ENCODE peak calls at places on chromosomes 1 and 21, in four cellular contexts. One of them, this sample, is unnamed. For H4K20me1, the result is how much of the 10 kb centered on the place peaks cover.

GRCh38 chr1:209037064-209037463 is 546.5 kb upstream of the CAMK1G start:
- DNase-seq in K562: no peak
- DNase-seq in GM12878: no peak
- DNase-seq in IMR-90: no peak
- DNase-seq in this sample: no peak

GRCh38 chr21:33848252-33848953 is 67.2 kb downstream of the ATP5PO start:
- DNase-seq in K562: no peak
- DNase-seq in GM12878: no peak
- DNase-seq in IMR-90: no peak
- DNase-seq in this sample: no peak

GRCh38 chr1:117237701-117238413 is 27.1 kb upstream of the VTCN1 start:
- DNase-seq in K562: no peak
- DNase-seq in GM12878: no peak
- DNase-seq in IMR-90: no peak
- DNase-seq in this sample: no peak

GRCh38 chr1:231826566-231826965 is 200.0 kb downstream of the DISC1 start:
- DNase-seq in K562: no peak
- DNase-seq in GM12878: no peak
- DNase-seq in IMR-90: no peak
- DNase-seq in this sample: peak

GRCh38 chr1:74673351-74674111 is at the start of gene ERICH3:
- DNase-seq in K562: no peak
- DNase-seq in GM12878: no peak
- DNase-seq in IMR-90: no peak
- DNase-seq in this sample: no peak

GRCh38 chr1:198387587-198387986 is 152.9 kb downstream of the ATP6V1G3 start:
- DNase-seq in K562: no peak
- DNase-seq in GM12878: no peak
- DNase-seq in IMR-90: peak
- DNase-seq in this sample: no peak

GRCh38 chr1:165424454-165425283 is 20.3 kb downstream of the RXRG start:
- DNase-seq in K562: no peak
- DNase-seq in GM12878: no peak
- DNase-seq in IMR-90: no peak
- DNase-seq in this sample: no peak

GRCh38 chr1:114545796-114546195 is 34.8 kb upstream of the TRIM33 start:
- DNase-seq in K562: no peak
- DNase-seq in GM12878: no peak
- DNase-seq in IMR-90: no peak
- DNase-seq in this sample: no peak

GRCh38 chr1:110166861-110167260 is 16.6 kb downstream of the SLC6A17 start:
- DNase-seq in K562: no peak
- DNase-seq in GM12878: no peak
- DNase-seq in IMR-90: no peak
- DNase-seq in this sample: no peak

GRCh38 chr1:24415910-24416665 is 486 bp downstream of the NIPAL3 start:
- DNase-seq in K562: peak
- DNase-seq in GM12878: no peak
- DNase-seq in IMR-90: peak
- DNase-seq in this sample: no peak

GRCh38 chr21:30838536-30838935 is 9.0 kb upstream of the KRTAP7-1 start:
- DNase-seq in K562: no peak
- DNase-seq in GM12878: no peak
- DNase-seq in IMR-90: no peak
- DNase-seq in this sample: no peak

GRCh38 chr1:19990703-19991102 is 11.3 kb upstream of the PLA2G2A start:
- DNase-seq in K562: no peak
- DNase-seq in GM12878: no peak
- DNase-seq in IMR-90: no peak
- DNase-seq in this sample: no peak

GRCh38 chr1:15681346-15682290 is 2.5 kb upstream of the PLEKHM2 start:
- DNase-seq in K562: no peak
- DNase-seq in GM12878: no peak
- DNase-seq in IMR-90: no peak
- DNase-seq in this sample: no peak

GRCh38 chr21:31647650-31648049 is 11.8 kb upstream of the SOD1 start:
- DNase-seq in K562: no peak
- DNase-seq in GM12878: peak
- DNase-seq in IMR-90: no peak
- DNase-seq in this sample: no peak

GRCh38 chr1:15120251-15120945 is 33.1 kb upstream of the TMEM51 start:
- DNase-seq in K562: no peak
- DNase-seq in GM12878: no peak
- DNase-seq in IMR-90: no peak
- DNase-seq in this sample: no peak

GRCh38 chr1:234958702-234959649 is 169.7 kb downstream of the TOMM20 start:
- DNase-seq in K562: no peak
- DNase-seq in GM12878: no peak
- DNase-seq in IMR-90: no peak
- DNase-seq in this sample: no peak
- H2AFZ ChIP-seq in K562: peak
- H2AFZ ChIP-seq in GM12878: no peak
- H2AFZ ChIP-seq in IMR-90: no peak
- H2AFZ ChIP-seq in this sample: no peak

GRCh38 chr21:43733529-43734071 is 14.7 kb downstream of the PDXK start:
- DNase-seq in K562: no peak
- DNase-seq in GM12878: no peak
- DNase-seq in IMR-90: peak
- DNase-seq in this sample: no peak
- H4K20me1 ChIP-seq in K562: under half
- H4K20me1 ChIP-seq in GM12878: under half
- H4K20me1 ChIP-seq in IMR-90: half or more
- H4K20me1 ChIP-seq in this sample: under half

GRCh38 chr1:85579619-85580018 is 942 bp upstream of the CCN1 start:
- DNase-seq in K562: no peak
- DNase-seq in GM12878: no peak
- DNase-seq in IMR-90: peak
- DNase-seq in this sample: peak
- TF ChIP-seq FOS in K562: no peak
- TF ChIP-seq FOS in GM12878: no peak
- TF ChIP-seq FOS in IMR-90: no peak
- TF ChIP-seq FOS in this sample: peak

DNA sequence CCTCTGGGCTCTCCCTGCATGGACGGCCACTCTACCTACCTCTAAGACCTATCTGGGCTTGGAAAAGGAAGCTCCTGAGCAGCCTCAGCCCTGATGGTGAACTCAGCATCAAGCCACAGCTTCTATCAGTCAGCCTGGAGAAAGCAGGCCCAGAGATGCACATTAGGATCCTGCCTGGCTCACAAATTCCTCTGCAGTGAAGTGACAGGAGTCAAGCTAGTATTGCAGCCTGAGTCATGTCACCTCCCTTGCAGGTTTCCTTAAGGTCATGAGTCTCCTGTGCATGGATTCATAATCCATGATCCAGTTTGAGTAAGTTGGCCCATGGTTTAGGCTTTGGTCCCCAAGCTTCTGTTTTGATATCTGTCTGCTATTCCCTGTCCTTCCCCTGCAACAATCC is 37.9 kb upstream of the DUSP10 start:
- DNase-seq in K562: no peak
- DNase-seq in GM12878: no peak
- DNase-seq in IMR-90: no peak
- DNase-seq in this sample: no peak
- H2AFZ ChIP-seq in K562: no peak
- H2AFZ ChIP-seq in GM12878: no peak
- H2AFZ ChIP-seq in IMR-90: no peak
- H2AFZ ChIP-seq in this sample: no peak